ENCODE peak calls at places on chromosomes 16 and 17, in ten cellular contexts. J is AG04450, T is cardiac fibroblast, K is ascending aorta, U is psoas muscle, D is MCF 10A, Y is astrocyte, P is neural crest cell, O is dorsolateral prefrontal cortex, H is A549. N is an unnamed sample.
A peak's percentile ranks its signal among the peaks of the same experiment; 100 is the strongest.

GRCh38 chr16:81630632-81631026 is 148.5 kb upstream of the PLCG2 start:
- DNase-seq in J (no peak), T (no peak), K (no peak), U (no peak), D (no peak), Y (no peak), P (no peak), O (no peak), H (no peak), N (no peak)

GRCh38 chr16:4612977-4613635 is 1.6 kb downstream of the UBALD1 start:
- DNase-seq in J (no peak), T (no peak), K (no peak), U (no peak), D (peak; percentile 38), Y (no peak), P (no peak), O (no peak), H (no peak), N (no peak)

GRCh38 chr16:72211085-72211484 is 39.1 kb upstream of the PMFBP1 start:
- DNase-seq in J (no peak), T (no peak), K (no peak), U (no peak), D (no peak), Y (no peak), P (no peak), O (no peak), H (no peak), N (no peak)

GRCh38 chr16:12340151-12340733 is 363.7 kb downstream of the SNX29 start:
- DNase-seq in J (no peak), T (peak; percentile 80), K (no peak), U (no peak), D (peak; percentile 54), Y (peak; percentile 72), P (no peak), O (no peak), H (peak; percentile 31), N (peak; percentile 80)

GRCh38 chr17:2955931-2956582 is 107.3 kb downstream of the OR1D5 start:
- DNase-seq in J (no peak), T (no peak), K (peak; percentile 37), U (no peak), D (no peak), Y (no peak), P (no peak), O (no peak), H (no peak), N (no peak)

GRCh38 chr17:35214631-35215273 is 20.6 kb upstream of the SLC35G3 start:
- DNase-seq in J (no peak), T (no peak), K (no peak), U (no peak), D (no peak), Y (no peak), P (no peak), O (no peak), H (no peak), N (no peak)

GRCh38 chr17:30084773-30085172 is 31.8 kb upstream of the NSRP1 start:
- DNase-seq in J (no peak), T (no peak), K (no peak), U (no peak), D (no peak), Y (no peak), P (no peak), O (no peak), H (no peak), N (no peak)

GRCh38 chr17:76384222-76384986 is at the start of gene SPHK1:
- DNase-seq in J (no peak), T (peak; percentile 81), K (peak; percentile 85), U (peak; percentile 78), D (peak; percentile 80), Y (peak; percentile 71), P (peak; percentile 65), O (no peak), H (peak; percentile 90), N (peak; percentile 66)

GRCh38 chr17:50908860-50909764 is 43.0 kb upstream of the TOB1 start:
- DNase-seq in J (no peak), T (no peak), K (no peak), U (peak; percentile 57), D (peak; percentile 68), Y (no peak), P (no peak), O (no peak), H (no peak), N (no peak)

GRCh38 chr16:2473999-2474876 is 689 bp upstream of the TBC1D24 start:
- DNase-seq in J (no peak), T (peak; percentile 28), K (no peak), U (peak; percentile 63), D (peak; percentile 47), Y (no peak), P (peak; percentile 31), O (no peak), H (peak; percentile 72), N (no peak)

GRCh38 chr16:3690991-3691720 is 26.2 kb downstream of the TRAP1 start:
- DNase-seq in J (no peak), T (peak; percentile 3), K (no peak), U (peak; percentile 34), D (no peak), Y (no peak), P (no peak), O (no peak), H (no peak), N (no peak)

GRCh38 chr16:85444879-85445778 is 168.0 kb upstream of the GSE1 start:
- DNase-seq in J (no peak), T (no peak), K (no peak), U (no peak), D (no peak), Y (no peak), P (no peak), O (peak; percentile 62), H (no peak), N (no peak)
- TF ChIP-seq CTCF in J (no peak), T (no peak), K (no peak), U (no peak), D (no peak), Y (no peak), P (no peak), O (no peak), H (no peak), N (no peak)

GRCh38 chr16:84155226-84155625 is 10.1 kb downstream of the DNAAF1 start:
- DNase-seq in J (no peak), T (no peak), K (no peak), U (no peak), D (no peak), Y (no peak), P (no peak), O (no peak), H (no peak), N (no peak)

GRCh38 chr16:84159006-84159405 is 13.9 kb downstream of the DNAAF1 start:
- DNase-seq in J (no peak), T (no peak), K (no peak), U (no peak), D (no peak), Y (no peak), P (no peak), O (no peak), H (no peak), N (no peak)

GRCh38 chr16:84158455-84158854 is 13.3 kb downstream of the DNAAF1 start:
- DNase-seq in J (no peak), T (no peak), K (no peak), U (no peak), D (no peak), Y (no peak), P (no peak), O (no peak), H (no peak), N (no peak)

GRCh38 chr16:84153660-84154214 is 8.6 kb downstream of the DNAAF1 start:
- DNase-seq in J (no peak), T (no peak), K (no peak), U (no peak), D (no peak), Y (no peak), P (no peak), O (no peak), H (no peak), N (no peak)

DNA sequence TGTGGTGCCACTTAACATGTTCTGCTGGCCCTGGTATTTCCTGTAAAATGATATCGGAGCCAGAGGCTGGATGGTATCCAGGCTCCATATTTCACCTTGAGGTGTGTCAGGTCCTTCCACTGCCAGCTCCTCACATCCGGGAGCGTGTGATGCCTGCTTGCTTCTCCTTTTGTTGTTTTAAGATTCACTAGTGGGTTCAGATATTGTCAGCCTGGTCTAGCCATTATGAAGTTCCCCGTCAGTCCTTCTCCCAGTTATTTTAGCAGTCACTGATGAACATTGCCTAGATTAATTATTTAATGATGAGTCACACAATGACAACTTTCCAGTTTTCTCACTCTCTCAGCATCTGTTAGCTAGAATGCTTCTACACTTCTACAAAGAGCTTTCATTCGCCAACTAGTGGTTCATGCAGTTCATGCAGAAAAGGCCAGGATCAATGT is 11.3 kb downstream of the DNAAF1 start:
- DNase-seq in J (no peak), T (no peak), K (no peak), U (no peak), D (no peak), Y (peak; percentile 40), P (no peak), O (no peak), H (no peak), N (peak; percentile 10)
- TF ChIP-seq CTCF in J (peak; percentile 35), T (no peak), K (no peak), U (no peak), D (no peak), Y (no peak), P (peak; percentile 19), O (no peak), H (no peak), N (peak; percentile 39)

DNA sequence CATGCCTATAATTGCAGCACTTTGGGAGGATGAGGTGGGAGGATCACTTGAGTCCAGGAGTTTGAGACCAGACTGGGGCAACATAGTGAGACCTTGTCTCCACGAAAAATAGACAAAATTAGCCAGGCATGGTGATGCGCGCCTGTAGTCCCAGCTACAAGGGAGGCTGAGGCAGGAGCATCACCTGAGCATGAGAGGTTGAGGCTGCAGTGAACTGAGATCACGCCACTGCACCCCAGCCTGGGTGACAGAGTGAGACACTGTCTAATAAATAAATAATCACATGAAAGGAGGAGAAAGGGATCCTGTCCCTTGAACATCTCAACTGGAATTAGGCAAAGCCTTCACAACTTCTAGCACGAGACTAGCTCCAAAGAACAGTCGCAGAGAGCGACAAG is 53.2 kb downstream of the TEKT5 start:
- DNase-seq in J (no peak), T (no peak), K (no peak), U (no peak), D (no peak), Y (no peak), P (no peak), O (no peak), H (no peak), N (no peak)
- TF ChIP-seq CTCF in J (no peak), T (no peak), K (no peak), U (no peak), D (no peak), Y (no peak), P (no peak), O (no peak), H (no peak), N (no peak)

DNA sequence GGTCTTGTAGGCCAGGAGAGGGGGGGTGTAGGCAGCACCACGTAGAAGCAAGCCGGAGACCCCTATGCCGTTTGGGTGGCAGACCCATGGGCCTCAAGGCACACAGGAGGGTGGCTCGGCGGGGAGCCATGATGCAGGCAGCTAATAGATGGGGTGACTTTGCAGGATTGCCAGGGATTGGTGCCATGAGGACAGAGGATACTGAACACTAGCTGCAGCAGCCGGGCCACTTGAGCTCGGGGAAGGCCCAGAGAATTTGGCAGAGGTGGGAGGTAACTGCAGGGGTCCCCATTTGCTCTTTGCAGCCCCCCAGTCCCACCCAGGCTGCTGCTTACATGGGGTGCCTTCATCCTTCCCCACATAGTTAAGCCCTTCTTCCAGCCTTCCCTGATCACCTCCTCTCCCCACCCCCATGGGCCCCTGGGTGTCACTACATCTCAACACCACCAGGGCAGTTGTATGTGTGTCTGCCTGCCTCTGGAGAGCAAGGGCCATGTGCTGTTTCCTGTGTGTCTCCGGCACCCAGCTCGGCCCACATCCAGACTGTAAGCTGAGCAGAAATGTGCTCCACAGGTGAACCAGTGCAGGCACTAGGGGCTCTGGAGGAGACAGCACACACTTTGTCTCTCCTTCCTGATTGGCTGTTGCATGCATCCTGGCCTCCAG is 52.1 kb downstream of the SREBF1 start:
- DNase-seq in J (no peak), T (no peak), K (no peak), U (peak; percentile 27), D (no peak), Y (no peak), P (no peak), O (no peak), H (peak; percentile 69), N (no peak)
- TF ChIP-seq CTCF in J (peak; percentile 36), T (no peak), K (no peak), U (peak; percentile 36), D (no peak), Y (peak; percentile 24), P (peak; percentile 44), O (no peak), H (no peak), N (peak; percentile 56)

N was measured in HFFc6.